ENCODE peak calls at places on chromosome 14, in six cellular contexts. H is Right ventricle myocardium inferior, L is gastrocnemius medialis, M is iPS-NIHi11, W is type B pancreatic cell, D is H9. O is an unnamed sample.

GRCh38 chr14:72737560-72737943 is 156.3 kb downstream of the DPF3 start:
- DNase-seq in H (no peak), L (no peak), M (no peak), W (no peak), D (peak; percentile 4), O (peak; percentile 61)

GRCh38 chr14:92988786-92989755 is 66.1 kb downstream of the CHGA start:
- DNase-seq in H (peak; percentile 48), L (no peak), M (no peak), W (no peak), D (no peak), O (peak; percentile 87)

GRCh38 chr14:35134329-35135123 is 12.2 kb downstream of the PRORP start:
- DNase-seq in H (no peak), L (no peak), M (no peak), W (no peak), D (no peak), O (no peak)

GRCh38 chr14:38723954-38724353 is 379.1 kb downstream of the SEC23A start:
- DNase-seq in H (no peak), L (no peak), M (no peak), W (no peak), D (no peak), O (no peak)

GRCh38 chr14:42192659-42193425 is 586.2 kb downstream of the LRFN5 start:
- DNase-seq in H (no peak), L (no peak), M (no peak), W (no peak), D (no peak), O (no peak)

GRCh38 chr14:21107360-21107781 is 6.5 kb downstream of the TMEM253 start:
- DNase-seq in H (no peak), L (no peak), M (no peak), W (no peak), D (no peak), O (no peak)

GRCh38 chr14:66295386-66295785 is 190.8 kb upstream of the CCDC196 start:
- DNase-seq in H (no peak), L (no peak), M (no peak), W (no peak), D (no peak), O (no peak)

GRCh38 chr14:58955294-58955821 is 233.1 kb upstream of the DAAM1 start:
- DNase-seq in H (no peak), L (no peak), M (no peak), W (no peak), D (no peak), O (no peak)

GRCh38 chr14:94805726-94806288 is 35.9 kb upstream of the GSC start:
- DNase-seq in H (no peak), L (no peak), M (no peak), W (no peak), D (no peak), O (no peak)

GRCh38 chr14:24042733-24043132 is 9.1 kb upstream of the CARMIL3 start:
- DNase-seq in H (no peak), L (no peak), M (peak; percentile 2), W (no peak), D (no peak), O (peak; percentile 22)

GRCh38 chr14:38145142-38145541 is 62.6 kb upstream of the SSTR1 start:
- DNase-seq in H (no peak), L (no peak), M (no peak), W (no peak), D (no peak), O (no peak)

GRCh38 chr14:56125772-56126411 is 7.7 kb downstream of the PELI2 start:
- DNase-seq in H (no peak), L (no peak), M (no peak), W (no peak), D (no peak), O (no peak)

GRCh38 chr14:30608533-30609006 is 13.5 kb upstream of the SCFD1 start:
- DNase-seq in H (no peak), L (peak; percentile 44), M (no peak), W (no peak), D (no peak), O (no peak)

GRCh38 chr14:96011609-96012008 is 27.6 kb upstream of the C14orf132 start:
- DNase-seq in H (no peak), L (no peak), M (no peak), W (no peak), D (no peak), O (no peak)